ENCODE peak calls at places on chromosomes 6 and 20, in seven cellular contexts. T is H9, Z is IMR-90, G is mesendoderm, U is mesenchymal stem cell, K is H1, F is trophoblast cell. V is an unnamed sample.

GRCh38 chr6:33663028-33663427 is 41.9 kb downstream of the ITPR3 start:
- DNase-seq in K (no peak), Z (no peak), G (no peak), T (no peak), U (no peak), F (no peak), V (no peak)

GRCh38 chr6:36577298-36577697 is 16.9 kb upstream of the SRSF3 start:
- DNase-seq in F (peak), K (no peak), G (no peak), U (peak), Z (peak), T (no peak), V (no peak)

GRCh38 chr6:23269436-23269835 is 700.1 kb downstream of the HDGFL1 start:
- DNase-seq in Z (peak), U (no peak), F (no peak), G (no peak), T (no peak), K (no peak), V (no peak)

GRCh38 chr6:34657307-34657978 is 39.1 kb downstream of the ILRUN start:
- DNase-seq in T (no peak), U (peak), F (peak), K (no peak), Z (peak), G (peak), V (no peak)

GRCh38 chr6:169666441-169666840 is 35.4 kb downstream of the WDR27 start:
- DNase-seq in K (peak), G (no peak), Z (no peak), T (no peak), U (no peak), F (no peak), V (no peak)

GRCh38 chr20:15031546-15032351 is 694.3 kb upstream of the FLRT3 start:
- DNase-seq in G (no peak), K (no peak), F (no peak), T (no peak), U (no peak), Z (no peak), V (no peak)

GRCh38 chr6:137631323-137631722 is 137.1 kb upstream of the OLIG3 start:
- DNase-seq in F (no peak), G (peak), Z (no peak), T (no peak), K (no peak), U (no peak), V (no peak)

GRCh38 chr20:14879839-14880238 is 542.4 kb upstream of the FLRT3 start:
- DNase-seq in G (no peak), Z (no peak), K (no peak), T (no peak), F (no peak), U (no peak), V (no peak)

GRCh38 chr6:168394606-168395005 is 46.4 kb upstream of the SMOC2 start:
- DNase-seq in U (no peak), F (no peak), Z (no peak), G (no peak), T (no peak), K (no peak), V (no peak)

GRCh38 chr6:106315765-106316375 is 9.7 kb downstream of the ATG5 start:
- DNase-seq in F (no peak), K (no peak), G (no peak), T (no peak), Z (no peak), U (no peak), V (no peak)

GRCh38 chr6:31765910-31766794 is 3.7 kb downstream of the SAPCD1 start:
- DNase-seq in Z (no peak), K (peak), F (no peak), G (peak), U (no peak), T (peak), V (no peak)

GRCh38 chr6:160428069-160428430 is 79.9 kb downstream of the SLC22A3 start:
- DNase-seq in F (no peak), G (no peak), T (no peak), Z (no peak), U (no peak), K (no peak), V (no peak)

GRCh38 chr20:53296451-53297153 is 297.0 kb downstream of the ZNF217 start:
- DNase-seq in U (no peak), Z (no peak), F (no peak), K (no peak), G (no peak), T (no peak), V (no peak)

GRCh38 chr20:51775241-51775640 is 7.1 kb upstream of the ATP9A start:
- DNase-seq in G (no peak), K (no peak), T (no peak), U (no peak), F (no peak), Z (no peak), V (no peak)

GRCh38 chr6:119672725-119673124 is 323.2 kb upstream of the MAN1A1 start:
- DNase-seq in U (no peak), F (no peak), G (peak), T (peak), K (no peak), Z (no peak), V (peak)

GRCh38 chr6:116447496-116448011 is 13.6 kb upstream of the CALHM6 start:
- DNase-seq in T (no peak), G (no peak), K (no peak), F (peak), U (peak), Z (peak), V (no peak)

GRCh38 chr20:12047838-12048432 is 130.2 kb downstream of the BTBD3 start:
- DNase-seq in F (no peak), U (peak), K (no peak), G (no peak), T (no peak), Z (peak), V (no peak)

GRCh38 chr6:38187285-38187684 is 367.8 kb downstream of the ZFAND3 start:
- DNase-seq in T (peak), G (peak), K (no peak), Z (no peak), U (no peak), F (no peak), V (no peak)

GRCh38 chr6:75128881-75129570 is 76.8 kb downstream of the COL12A1 start:
- DNase-seq in U (no peak), Z (no peak), G (no peak), F (no peak), K (no peak), T (no peak), V (no peak)

GRCh38 chr6:143449731-143450452 is 603 bp downstream of the ADAT2 start:
- DNase-seq in G (peak), Z (peak), T (peak), F (no peak), U (peak), K (peak), V (peak)

GRCh38 chr6:8023638-8024037 is 40.6 kb downstream of the BLOC1S5 start:
- DNase-seq in F (no peak), G (no peak), Z (no peak), T (no peak), U (no peak), K (no peak), V (no peak)

GRCh38 chr6:12233693-12234551 is 56.2 kb upstream of the EDN1 start:
- DNase-seq in Z (peak), T (peak), F (peak), U (peak), K (no peak), G (peak), V (peak)

GRCh38 chr6:24831771-24832718 is 33.3 kb upstream of the ARMH2 start:
- DNase-seq in U (peak), F (no peak), Z (peak), T (no peak), K (no peak), G (no peak), V (no peak)

GRCh38 chr6:156852147-156852857 is 75.1 kb downstream of the ARID1B start:
- DNase-seq in K (no peak), F (no peak), U (no peak), G (no peak), T (no peak), Z (no peak), V (no peak)

GRCh38 chr6:150118642-150119041 is 24.2 kb upstream of the PPP1R14C start:
- DNase-seq in U (no peak), K (no peak), G (no peak), Z (no peak), F (no peak), T (no peak), V (no peak)

DNA sequence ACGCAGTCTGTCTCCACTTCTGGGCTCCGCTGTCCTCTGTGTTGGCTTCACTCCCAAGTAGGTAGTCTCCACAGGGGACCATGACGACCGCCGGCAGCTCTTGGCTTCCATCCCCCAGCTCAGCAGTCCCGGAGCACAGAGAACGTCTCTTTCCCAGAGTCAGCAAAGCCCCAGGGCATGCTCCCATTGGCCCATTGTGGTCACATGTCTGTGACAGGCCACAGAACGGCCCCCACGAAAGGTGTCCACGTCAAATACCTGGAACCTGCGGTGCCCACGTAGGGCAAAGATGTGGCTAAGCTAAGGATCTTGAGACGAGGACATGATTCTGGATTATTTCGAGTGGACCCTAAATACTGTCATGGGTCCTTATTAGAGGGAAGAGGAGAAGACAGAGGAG is 438.4 kb upstream of the SULF2 start:
- DNase-seq in F (no peak), Z (no peak), T (no peak), K (no peak), G (no peak), U (no peak), V (no peak)
- H3K18ac ChIP-seq in F (no peak), Z (no peak), T (no peak), K (no peak), G (no peak), U (no peak), V (no peak)

GRCh38 chr20:32534661-32535240 is 50.4 kb downstream of the NOL4L start:
- DNase-seq in T (peak), U (no peak), G (peak), K (no peak), Z (no peak), F (no peak), V (no peak)
- H3K18ac ChIP-seq in T (no peak), U (no peak), G (no peak), K (no peak), Z (no peak), F (no peak), V (no peak)

GRCh38 chr20:54512694-54513093 is 37.3 kb downstream of the DOK5 start:
- DNase-seq in U (no peak), K (no peak), F (no peak), Z (no peak), G (no peak), T (no peak), V (no peak)
- H3K18ac ChIP-seq in U (no peak), K (no peak), F (no peak), Z (no peak), G (no peak), T (no peak), V (no peak)

GRCh38 chr20:10984294-10984693 is 310.5 kb upstream of the JAG1 start:
- DNase-seq in T (no peak), G (no peak), K (no peak), U (no peak), Z (no peak), F (no peak), V (no peak)
- H3K18ac ChIP-seq in T (no peak), G (no peak), K (no peak), U (peak), Z (no peak), F (no peak), V (no peak)

GRCh38 chr6:113858067-113858604 is 991 bp downstream of the MARCKS start:
- DNase-seq in K (peak), Z (peak), G (peak), F (peak), U (peak), T (peak), V (peak)

GRCh38 chr6:113855500-113856010 is 1.6 kb upstream of the MARCKS start:
- DNase-seq in F (no peak), Z (peak), U (peak), G (no peak), K (peak), T (no peak), V (no peak)

GRCh38 chr6:113857565-113858066 is 471 bp downstream of the MARCKS start:
- DNase-seq in K (peak), F (peak), T (no peak), Z (no peak), G (peak), U (no peak), V (peak)

GRCh38 chr6:113856011-113856551 is 1.1 kb upstream of the MARCKS start:
- DNase-seq in K (no peak), T (peak), Z (peak), F (peak), G (peak), U (peak), V (peak)

GRCh38 chr6:113856571-113857564 is at the start of gene MARCKS:
- DNase-seq in U (peak), T (peak), K (peak), G (peak), F (peak), Z (peak), V (peak)
- H3K18ac ChIP-seq in U (peak), T (peak), K (peak), G (peak), F (peak), Z (peak), V (peak)

GRCh38 chr20:31844737-31845299 is 586 bp downstream of the FOXS1 start:
- DNase-seq in Z (no peak), K (no peak), F (no peak), T (no peak), G (no peak), U (no peak), V (no peak)

GRCh38 chr20:31846793-31847138 is 1.4 kb upstream of the FOXS1 start:
- DNase-seq in U (no peak), T (no peak), Z (no peak), K (no peak), G (no peak), F (no peak), V (no peak)

GRCh38 chr20:31843288-31843687 is 2.1 kb downstream of the FOXS1 start:
- DNase-seq in T (no peak), Z (no peak), F (no peak), G (no peak), K (no peak), U (no peak), V (no peak)

GRCh38 chr20:31843881-31844280 is 1.5 kb downstream of the FOXS1 start:
- DNase-seq in K (no peak), F (no peak), U (no peak), G (no peak), T (no peak), Z (no peak), V (no peak)

DNA sequence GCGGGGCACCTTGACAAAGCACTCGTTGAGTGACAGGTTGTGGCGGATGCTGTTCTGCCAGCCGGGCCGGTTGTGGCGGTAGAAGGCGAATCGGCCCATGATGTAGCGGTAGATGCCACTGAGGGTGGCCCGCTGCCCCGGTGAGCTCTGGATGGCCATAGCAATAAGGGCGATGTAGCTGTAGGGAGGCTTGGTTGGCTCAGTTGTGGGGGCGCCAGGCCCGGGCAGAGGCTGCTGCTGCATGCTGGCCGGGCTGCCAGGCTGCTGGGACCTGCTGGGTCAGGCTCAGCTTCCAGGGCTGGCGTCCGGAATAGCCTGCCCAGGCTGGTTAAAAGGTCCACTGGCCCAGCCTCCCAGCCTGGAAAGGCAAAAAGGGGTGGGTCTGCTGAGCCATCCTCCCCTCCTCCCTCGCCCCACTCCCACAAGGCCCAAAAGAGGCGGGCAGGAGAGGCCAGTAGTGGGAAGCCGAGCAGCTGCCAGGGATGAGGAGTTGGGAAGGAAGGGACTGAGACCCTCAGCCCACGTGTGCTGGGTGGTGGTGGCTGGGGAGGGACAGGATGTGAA is at the start of gene FOXS1:
- DNase-seq in F (no peak), Z (no peak), K (no peak), U (no peak), G (peak), T (peak), V (no peak)
- H3K18ac ChIP-seq in F (no peak), Z (no peak), K (no peak), U (peak), G (no peak), T (no peak), V (peak)

GRCh38 chr6:16389642-16390041 is 151.3 kb downstream of the GMPR start:
- DNase-seq in T (no peak), F (no peak), U (no peak), G (no peak), Z (no peak), K (no peak), V (no peak)

GRCh38 chr6:16391451-16391912 is 153.1 kb downstream of the GMPR start:
- DNase-seq in K (no peak), U (peak), F (no peak), T (no peak), G (no peak), Z (peak), V (no peak)

GRCh38 chr6:16388488-16388887 is 150.1 kb downstream of the GMPR start:
- DNase-seq in Z (peak), G (peak), F (no peak), K (no peak), U (no peak), T (no peak), V (no peak)

GRCh38 chr6:16383607-16384206 is 145.3 kb downstream of the GMPR start:
- DNase-seq in G (no peak), T (no peak), Z (no peak), U (no peak), K (no peak), F (no peak), V (no peak)

DNA sequence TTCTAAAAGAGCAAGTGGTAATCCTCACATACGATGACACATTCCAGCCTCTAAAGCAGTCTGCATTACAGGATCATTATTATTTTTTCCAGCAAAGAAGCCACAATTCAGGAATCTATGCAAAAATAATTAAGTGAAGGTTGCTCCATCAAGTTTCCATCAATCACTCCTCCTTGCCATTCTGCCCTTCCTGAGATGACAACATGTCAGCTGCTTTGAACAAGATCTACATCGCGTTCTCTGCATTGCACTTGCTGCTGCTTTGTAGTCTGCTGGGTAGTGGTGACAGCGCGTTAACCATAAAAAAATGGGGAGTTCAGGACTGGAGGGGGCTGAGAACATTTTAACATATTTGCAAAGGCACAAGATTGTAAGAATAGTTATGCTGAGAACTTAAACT is 147.7 kb downstream of the GMPR start:
- DNase-seq in K (no peak), G (no peak), U (no peak), F (no peak), T (no peak), Z (no peak), V (no peak)
- H3K18ac ChIP-seq in K (no peak), G (no peak), U (no peak), F (no peak), T (no peak), Z (no peak), V (no peak)

GRCh38 chr6:46771556-46771955 is 21.6 kb upstream of the MEP1A start:
- DNase-seq in G (no peak), K (no peak), F (no peak), Z (no peak), U (no peak), T (no peak), V (no peak)
- H3K18ac ChIP-seq in G (no peak), K (no peak), F (no peak), Z (no peak), U (no peak), T (no peak), V (no peak)

GRCh38 chr6:89291256-89291819 is 23.8 kb downstream of the GABRR2 start:
- DNase-seq in G (no peak), F (no peak), U (no peak), T (peak), K (peak), Z (no peak), V (no peak)
- H3K18ac ChIP-seq in G (no peak), F (no peak), U (no peak), T (no peak), K (no peak), Z (no peak), V (no peak)